ENCODE peak calls at places on chromosome 16, in four cellular contexts. H, W, M and F are unnamed samples.

GRCh38 chr16:49857423-49858181 is 1.7 kb upstream of the ZNF423 start:
- DNase-seq in H (no peak), W (peak; percentile 76), M (peak; percentile 69), F (peak; percentile 54)

GRCh38 chr16:4016648-4017047 is 99.6 kb downstream of the ADCY9 start:
- DNase-seq in M (no peak), H (no peak), W (no peak), F (no peak)

GRCh38 chr16:84462296-84463210 is 41.9 kb downstream of the MEAK7 start:
- DNase-seq in M (no peak), W (no peak), H (no peak), F (no peak)

GRCh38 chr16:75860654-75861053 is 134.4 kb upstream of the CPHXL start:
- DNase-seq in M (no peak), W (no peak), H (no peak), F (no peak)

GRCh38 chr16:57607676-57608461 is 20.6 kb upstream of the ADGRG1 start:
- DNase-seq in M (no peak), W (no peak), H (no peak), F (no peak)

GRCh38 chr16:87424260-87424659 is 32.1 kb downstream of the MAP1LC3B start:
- DNase-seq in M (no peak), W (no peak), H (peak; percentile 22), F (no peak)

GRCh38 chr16:15960124-15960971 is 10.9 kb downstream of the ABCC1 start:
- DNase-seq in W (no peak), H (no peak), M (no peak), F (no peak)

GRCh38 chr16:1993731-1994131 is 4.0 kb downstream of the SYNGR3 start:
- DNase-seq in M (no peak), W (no peak), H (peak; percentile 81), F (no peak)

GRCh38 chr16:15897834-15898254 is 9.4 kb upstream of the CEP20 start:
- DNase-seq in M (no peak), H (no peak), W (no peak), F (no peak)

GRCh38 chr16:90032664-90033346 is 13.5 kb upstream of the DBNDD1 start:
- DNase-seq in M (peak; percentile 17), W (no peak), H (no peak), F (no peak)

GRCh38 chr16:89256651-89257254 is 39.2 kb downstream of the ZNF778 start:
- DNase-seq in M (peak; percentile 68), H (peak; percentile 83), W (peak; percentile 75), F (peak; percentile 73)

GRCh38 chr16:25051446-25052160 is 36.4 kb upstream of the ARHGAP17 start:
- DNase-seq in W (no peak), M (peak; percentile 43), H (no peak), F (no peak)

GRCh38 chr16:3720418-3720817 is 3.1 kb upstream of the TRAP1 start:
- DNase-seq in H (peak; percentile 37), W (no peak), M (peak; percentile 53), F (no peak)

GRCh38 chr16:46972429-46972970 is 974 bp downstream of the DNAJA2 start:
- DNase-seq in H (no peak), M (no peak), W (no peak), F (peak; percentile 59)

GRCh38 chr16:22184615-22184968 is 21.5 kb upstream of the EEF2K start:
- DNase-seq in M (no peak), W (peak; percentile 21), H (no peak), F (no peak)

GRCh38 chr16:56355221-56355620 is 70.1 kb downstream of the AMFR start:
- DNase-seq in H (no peak), W (no peak), M (no peak), F (no peak)

GRCh38 chr16:88684569-88685155 is 1.6 kb downstream of the SNAI3 start:
- DNase-seq in M (no peak), W (no peak), H (no peak), F (no peak)

GRCh38 chr16:3642397-3643094 is 11.9 kb upstream of the DNASE1 start:
- DNase-seq in H (no peak), M (no peak), W (peak; percentile 42), F (peak; percentile 75)

GRCh38 chr16:683396-684066 is 603 bp downstream of the JMJD8 start:
- DNase-seq in M (no peak), H (no peak), W (no peak), F (no peak)

GRCh38 chr16:56246051-56246817 is 54.9 kb downstream of the GNAO1 start:
- DNase-seq in W (no peak), M (no peak), H (peak; percentile 84), F (peak; percentile 79)

GRCh38 chr16:89658221-89658879 is 714 bp downstream of the SPATA33 start:
- DNase-seq in W (no peak), H (peak; percentile 57), M (peak; percentile 24), F (peak; percentile 30)

GRCh38 chr16:7449808-7450207 is 117.2 kb downstream of the RBFOX1 start:
- DNase-seq in W (no peak), H (no peak), M (no peak), F (no peak)

GRCh38 chr16:75235721-75236193 is 15.7 kb downstream of the BCAR1 start:
- DNase-seq in H (peak; percentile 60), M (peak; percentile 33), W (no peak), F (no peak)

GRCh38 chr16:89563639-89564392 is 3.3 kb downstream of the RPL13 start:
- DNase-seq in W (no peak), H (no peak), M (no peak), F (no peak)

GRCh38 chr16:57271063-57271345 is 13.5 kb downstream of the PLLP start:
- DNase-seq in M (no peak), W (no peak), H (peak; percentile 19), F (no peak)

GRCh38 chr16:6947291-6947690 is 385.4 kb upstream of the RBFOX1 start:
- DNase-seq in M (no peak), H (no peak), W (no peak), F (no peak)

GRCh38 chr16:31477220-31478216 is 5.4 kb upstream of the SLC5A2 start:
- DNase-seq in M (no peak), W (peak; percentile 92), H (peak; percentile 93), F (no peak)

GRCh38 chr16:79632289-79632688 is 31.8 kb upstream of the MAF start:
- DNase-seq in W (no peak), H (no peak), M (no peak), F (peak; percentile 43)

GRCh38 chr16:25372716-25373115 is 115.1 kb upstream of the ZKSCAN2 start:
- DNase-seq in H (no peak), W (no peak), M (no peak), F (no peak)

GRCh38 chr16:56611281-56611833 is 3.0 kb downstream of the MT2A start:
- DNase-seq in W (no peak), M (peak; percentile 85), H (peak; percentile 91), F (no peak)

GRCh38 chr16:79801550-79802090 is 201.1 kb upstream of the MAF start:
- DNase-seq in M (no peak), W (no peak), H (no peak), F (peak; percentile 6)

GRCh38 chr16:80887062-80887461 is 82.7 kb upstream of the CDYL2 start:
- DNase-seq in M (no peak), H (no peak), W (peak; percentile 28), F (no peak)

GRCh38 chr16:4660454-4661007 is 32.8 kb upstream of the NUDT16L1 start:
- DNase-seq in M (peak; percentile 64), W (peak; percentile 42), H (no peak), F (no peak)

GRCh38 chr16:11198817-11199216 is 57.2 kb downstream of the SOCS1 start:
- DNase-seq in M (no peak), W (peak; percentile 81), H (no peak), F (peak; percentile 63)

GRCh38 chr16:17603614-17604013 is 132.9 kb upstream of the XYLT1 start:
- DNase-seq in W (no peak), H (no peak), M (no peak), F (no peak)

GRCh38 chr16:17467923-17468540 is 2.7 kb downstream of the XYLT1 start:
- DNase-seq in M (peak; percentile 72), H (peak; percentile 64), W (peak; percentile 80), F (no peak)

GRCh38 chr16:4674926-4675530 is 18.3 kb upstream of the NUDT16L1 start:
- DNase-seq in M (no peak), H (no peak), W (no peak), F (no peak)

GRCh38 chr16:21598676-21599157 is 660 bp upstream of the METTL9 start:
- DNase-seq in W (peak; percentile 31), H (no peak), M (no peak), F (no peak)

GRCh38 chr16:65576139-65576538 is 454.3 kb upstream of the CDH11 start:
- DNase-seq in H (no peak), W (no peak), M (no peak), F (no peak)

GRCh38 chr16:77722315-77723107 is at the start of gene NUDT7:
- DNase-seq in W (peak; percentile 100), M (peak; percentile 99), H (peak; percentile 100), F (peak; percentile 98)
- TF ChIP-seq CTCF in W (no peak), M (peak; percentile 38), H (no peak), F (peak; percentile 28)

GRCh38 chr16:27568077-27568476 is 18.1 kb downstream of the KATNIP start:
- DNase-seq in H (no peak), W (no peak), M (no peak), F (no peak)
- H3K27ac ChIP-seq in H (no peak overlapping the region), W (no peak overlapping the region), M (no peak overlapping the region), F (no peak overlapping the region)

DNA sequence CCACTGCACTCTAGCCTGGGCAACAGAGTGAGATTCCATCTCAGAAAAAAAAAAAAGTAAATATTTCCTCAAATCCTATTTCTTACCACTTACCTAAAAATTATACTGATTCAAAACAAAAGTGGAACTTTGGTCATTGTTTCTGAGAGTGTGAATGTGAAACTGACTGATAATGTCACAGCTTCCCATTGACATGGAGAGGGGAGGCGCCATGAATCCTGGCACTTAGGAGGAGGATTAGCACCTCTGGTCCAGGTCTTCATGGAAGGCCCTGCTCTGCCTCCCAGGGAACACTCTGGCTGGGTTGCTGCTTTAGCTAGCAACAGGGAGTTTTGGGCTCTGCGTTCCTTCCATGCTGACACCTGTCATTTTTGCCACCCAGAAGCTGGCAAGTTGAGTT is 154.3 kb upstream of the SALL1 start:
- DNase-seq in H (no peak), W (no peak), M (no peak), F (no peak)
- TF ChIP-seq CTCF in H (no peak), W (no peak), M (no peak), F (no peak)

DNA sequence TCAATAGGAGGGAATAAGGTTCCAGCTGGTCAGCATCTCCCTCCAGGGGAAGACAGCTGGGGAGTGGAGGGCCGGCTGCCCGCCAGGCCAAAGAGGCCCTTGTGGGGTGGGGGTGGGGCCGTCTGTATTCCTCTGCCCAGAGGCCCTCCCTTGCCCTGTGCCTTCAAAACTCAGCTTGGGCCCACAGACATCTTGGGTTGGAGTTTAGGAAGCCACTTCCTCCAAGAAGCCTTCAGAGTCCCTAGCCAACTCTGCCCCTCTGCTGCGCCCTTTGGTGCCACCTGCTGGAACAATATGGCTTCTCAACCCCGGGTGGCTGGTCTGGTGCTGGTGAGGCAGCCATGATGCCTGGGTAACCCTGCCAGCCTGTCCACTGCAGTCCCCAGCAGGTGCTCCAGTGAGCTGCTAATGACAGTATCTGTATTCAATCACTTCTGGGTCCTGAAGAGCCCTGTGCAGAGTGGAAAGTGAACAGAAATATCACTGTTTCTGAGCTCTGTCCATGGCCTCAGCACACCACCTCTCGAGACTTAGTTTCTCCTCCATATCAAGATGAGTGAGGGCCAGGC is 16.7 kb downstream of the HSD11B2 start:
- DNase-seq in M (peak; percentile 65), H (no peak), W (peak; percentile 78), F (peak; percentile 32)
- H3K27ac ChIP-seq in M (no peak overlapping the region), H (peak overlapping the region; percentile 62), W (peak overlapping the region; percentile 86), F (no peak overlapping the region)

GRCh38 chr16:53901396-53901795 is 197.4 kb downstream of the FTO start:
- DNase-seq in W (no peak), M (no peak), H (no peak), F (no peak)
- TF ChIP-seq CTCF in W (no peak), M (no peak), H (no peak), F (no peak)

GRCh38 chr16:82051656-82052055 is 16.6 kb downstream of the HSD17B2 start:
- DNase-seq in M (no peak), H (no peak), W (no peak), F (no peak)
- H3K27ac ChIP-seq in M (no peak overlapping the region), H (peak overlapping the region; percentile 37), W (no peak overlapping the region), F (no peak overlapping the region)